ENCODE peak calls at places on chromosome 12, in five cellular contexts. X is stimulated activated CD8-positive, alpha-beta memory T cell treated with anti-CD3 and anti-CD28 coated beads, Interleukin-15, amount 100 ng/mL, for 24 hours; D is iPS-NIHi11; Q is left cardiac atrium; B is stimulated activated CD4-positive, alpha-beta T cell treated with anti-CD3 and anti-CD28 coated beads, TNF-alpha, amount 100 ng/mL, for 1 hour. T is an unnamed sample.

GRCh38 chr12:31106101-31106803 is 32.6 kb downstream of the DDX11 start:
- DNase-seq in B (no peak), X (no peak), Q (no peak), D (no peak), T (no peak)

GRCh38 chr12:67540920-67541624 is 107.5 kb upstream of the DYRK2 start:
- DNase-seq in Q (no peak), B (no peak), X (no peak), D (no peak), T (no peak)

GRCh38 chr12:109377139-109377685 is 29.5 kb downstream of the MYO1H start:
- DNase-seq in D (peak), X (no peak), Q (no peak), B (no peak), T (peak)

GRCh38 chr12:82182601-82183000 is 175.6 kb downstream of the CCDC59 start:
- DNase-seq in B (no peak), D (no peak), Q (no peak), X (no peak), T (no peak)

GRCh38 chr12:24839268-24839791 is 109.6 kb downstream of the BCAT1 start:
- DNase-seq in Q (no peak), D (no peak), X (no peak), B (peak), T (no peak)

GRCh38 chr12:106296179-106296877 is 6.2 kb upstream of the TCP11L2 start:
- DNase-seq in Q (no peak), X (no peak), D (no peak), B (no peak), T (no peak)

GRCh38 chr12:51419473-51420228 is 5.0 kb upstream of the SLC4A8 start:
- DNase-seq in B (no peak), Q (no peak), D (peak), X (no peak), T (peak)

GRCh38 chr12:4700621-4701026 is 19.6 kb upstream of the GALNT8 start:
- DNase-seq in X (no peak), D (peak), B (no peak), Q (peak), T (peak)

GRCh38 chr12:105759172-105759571 is 379.6 kb downstream of the NUAK1 start:
- DNase-seq in B (no peak), X (no peak), Q (no peak), D (no peak), T (no peak)

GRCh38 chr12:8951744-8952143 is 2.3 kb upstream of the M6PR start:
- DNase-seq in D (no peak), B (no peak), Q (no peak), X (no peak), T (no peak)

GRCh38 chr12:115750340-115750739 is 527.2 kb downstream of the MED13L start:
- DNase-seq in D (no peak), Q (no peak), B (no peak), X (no peak), T (no peak)

GRCh38 chr12:110001596-110001995 is 2.4 kb downstream of the ANKRD13A start:
- DNase-seq in B (no peak), Q (no peak), D (no peak), X (no peak), T (no peak)

GRCh38 chr12:11568762-11569478 is 80.6 kb upstream of the ETV6 start:
- DNase-seq in X (no peak), B (no peak), Q (no peak), D (no peak), T (no peak)

GRCh38 chr12:131615316-131616053 is 95.4 kb upstream of the SFSWAP start:
- DNase-seq in X (no peak), B (no peak), Q (no peak), D (no peak), T (no peak)

GRCh38 chr12:80655751-80656150 is 51.7 kb upstream of the MYF6 start:
- DNase-seq in Q (no peak), B (no peak), D (no peak), X (no peak), T (no peak)

GRCh38 chr12:124621296-124621660 is 53.9 kb upstream of the NCOR2 start:
- DNase-seq in B (no peak), X (no peak), D (peak), Q (peak), T (no peak)

GRCh38 chr12:27709212-27709931 is 1.3 kb upstream of the MRPS35 start:
- DNase-seq in D (no peak), X (no peak), B (no peak), Q (no peak), T (no peak)